ENCODE peak calls at places on chromosomes 12 and 14, in four cellular contexts. A, V, H and C are unnamed samples.

GRCh38 chr12:58416211-58416610 is 474.8 kb downstream of the ATP23 start:
- DNase-seq in V (no peak), H (no peak), A (no peak), C (no peak)

GRCh38 chr12:132161046-132161781 is 17.0 kb downstream of the NOC4L start:
- DNase-seq in H (no peak), A (no peak), V (peak), C (no peak)

GRCh38 chr12:122847516-122847836 is 12.2 kb downstream of the HIP1R start:
- DNase-seq in H (no peak), V (no peak), A (no peak), C (no peak)

GRCh38 chr12:18546399-18546798 is 191.4 kb downstream of the PLCZ1 start:
- DNase-seq in V (no peak), A (no peak), H (no peak), C (no peak)

GRCh38 chr12:1346126-1346525 is 248.3 kb downstream of the FBXL14 start:
- DNase-seq in H (no peak), V (no peak), A (no peak), C (no peak)

GRCh38 chr14:65954915-65955314 is 531.3 kb upstream of the CCDC196 start:
- DNase-seq in V (no peak), H (no peak), A (no peak), C (no peak)

GRCh38 chr14:51546099-51546498 is 105.6 kb upstream of the FRMD6 start:
- DNase-seq in A (no peak), H (no peak), V (no peak), C (no peak)

GRCh38 chr12:19946549-19946948 is 421.8 kb upstream of the PDE3A start:
- DNase-seq in H (no peak), A (no peak), V (no peak), C (no peak)

GRCh38 chr12:57242329-57242690 is 8.7 kb downstream of the STAC3 start:
- DNase-seq in V (no peak), H (no peak), A (peak), C (no peak)

GRCh38 chr12:51855586-51856428 is 7.3 kb upstream of the FIGNL2 start:
- DNase-seq in V (no peak), A (peak), H (no peak), C (no peak)

GRCh38 chr12:65204886-65205525 is 35.6 kb downstream of the LEMD3 start:
- DNase-seq in H (no peak), A (no peak), V (no peak), C (no peak)

GRCh38 chr12:119319638-119320037 is 14.9 kb upstream of the CCDC60 start:
- DNase-seq in V (no peak), H (no peak), A (no peak), C (no peak)

GRCh38 chr14:54123836-54124235 is 167.2 kb upstream of the BMP4 start:
- DNase-seq in A (no peak), V (no peak), H (no peak), C (no peak)

GRCh38 chr12:18383203-18383602 is 121.9 kb downstream of the PIK3C2G start:
- DNase-seq in V (no peak), A (no peak), H (no peak), C (peak)

GRCh38 chr14:94127330-94127729 is 2.1 kb downstream of the IFI27L2 start:
- DNase-seq in H (no peak), V (no peak), A (no peak), C (no peak)

GRCh38 chr12:120064054-120064940 is 52.3 kb downstream of the RAB35 start:
- DNase-seq in H (no peak), A (no peak), V (no peak), C (peak)

GRCh38 chr12:66066071-66066928 is 64.2 kb downstream of the LLPH start:
- DNase-seq in V (no peak), H (no peak), A (no peak), C (no peak)

GRCh38 chr12:57046947-57047890 is 2.7 kb downstream of the MYO1A start:
- DNase-seq in H (no peak), A (no peak), V (no peak), C (no peak)

GRCh38 chr12:47834199-47835016 is 14.7 kb upstream of the HDAC7 start:
- DNase-seq in A (no peak), V (no peak), H (no peak), C (no peak)

GRCh38 chr12:6833189-6833890 is 5.1 kb downstream of the P3H3 start:
- DNase-seq in H (no peak), V (no peak), A (peak), C (no peak)

GRCh38 chr14:54776361-54777001 is 126.1 kb downstream of the GCH1 start:
- DNase-seq in V (no peak), H (no peak), A (peak), C (peak)

GRCh38 chr12:131615316-131616053 is 95.4 kb upstream of the SFSWAP start:
- DNase-seq in H (no peak), A (no peak), V (no peak), C (peak)

GRCh38 chr14:90534091-90534837 is 137.4 kb downstream of the CALM1 start:
- DNase-seq in H (no peak), V (no peak), A (no peak), C (no peak)
- H3K27ac ChIP-seq in H (no peak), V (no peak), A (peak), C (no peak)

DNA sequence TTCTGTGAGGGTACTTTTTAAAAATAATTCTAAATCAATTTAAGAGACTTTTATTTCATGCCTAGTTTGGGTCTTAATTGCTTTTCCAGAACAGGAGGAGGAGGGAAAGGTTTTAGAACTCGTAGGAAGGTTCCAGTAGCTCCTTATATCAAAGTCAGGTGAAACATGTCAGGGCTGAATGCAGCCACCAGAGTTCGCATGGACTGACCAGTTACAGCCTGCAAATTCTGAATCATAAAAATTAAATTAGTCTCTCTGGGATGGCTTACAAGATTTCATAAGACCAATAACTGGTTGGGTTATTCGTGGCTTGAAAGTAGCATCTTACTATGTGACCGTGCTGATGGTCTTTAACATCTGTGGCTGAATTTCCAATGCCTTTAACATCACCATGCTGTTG is 410 bp downstream of the BDKRB1 start:
- DNase-seq in A (no peak), H (no peak), V (no peak), C (no peak)
- H3K4me3 ChIP-seq in A (no peak), H (no peak), V (no peak), C (no peak)

GRCh38 chr12:115947696-115948062 is 329.8 kb downstream of the MED13L start:
- DNase-seq in H (no peak), A (no peak), V (no peak), C (no peak)
- TF ChIP-seq CTCF in H (no peak), A (no peak), V (peak), C (no peak)

GRCh38 chr14:69086537-69086936 is 66.4 kb downstream of the DCAF5 start:
- DNase-seq in V (no peak), H (no peak), A (no peak), C (no peak)
- H3K27ac ChIP-seq in V (no peak), H (peak), A (no peak), C (peak)

GRCh38 chr12:8037046-8037663 is 4.6 kb downstream of the FOXJ2 start:
- DNase-seq in A (no peak), V (no peak), H (no peak), C (no peak)

GRCh38 chr12:8034802-8035201 is 2.3 kb downstream of the FOXJ2 start:
- DNase-seq in H (no peak), A (no peak), V (no peak), C (no peak)

GRCh38 chr12:8033153-8034044 is 883 bp downstream of the FOXJ2 start:
- DNase-seq in H (peak), V (no peak), A (peak), C (peak)

GRCh38 chr12:8036366-8036765 is 3.9 kb downstream of the FOXJ2 start:
- DNase-seq in A (peak), V (no peak), H (no peak), C (no peak)

GRCh38 chr12:8035440-8036010 is 3.0 kb downstream of the FOXJ2 start:
- DNase-seq in V (no peak), H (no peak), A (no peak), C (peak)
- H3K4me3 ChIP-seq in V (no peak), H (no peak), A (no peak), C (peak)

GRCh38 chr14:72924332-72924731 is 1.9 kb upstream of the DCAF4 start:
- DNase-seq in A (peak), V (no peak), H (no peak), C (peak)

GRCh38 chr14:72921396-72921795 is 4.9 kb upstream of the DCAF4 start:
- DNase-seq in A (no peak), H (no peak), V (no peak), C (no peak)

GRCh38 chr14:72916174-72916573 is 10.1 kb upstream of the DCAF4 start:
- DNase-seq in A (no peak), H (no peak), V (no peak), C (no peak)

GRCh38 chr14:72917420-72917819 is 8.8 kb upstream of the DCAF4 start:
- DNase-seq in A (no peak), V (no peak), H (no peak), C (no peak)

GRCh38 chr14:72920008-72920407 is 6.3 kb upstream of the DCAF4 start:
- DNase-seq in A (no peak), V (no peak), H (no peak), C (no peak)
- TF ChIP-seq CTCF in A (no peak), V (peak), H (no peak), C (no peak)